ENCODE peak calls at places on chromosomes 13 and 19, in seven cellular contexts. One of them, this sample, is unnamed.
A peak's percentile ranks its signal among the peaks of the same experiment; 100 is the strongest.

GRCh38 chr13:45931211-45931610 is 79.7 kb upstream of the SIAH3 start:
- DNase-seq in uterus: no peak
- DNase-seq in breast epithelium: no peak
- DNase-seq in A549: no peak
- DNase-seq in CD8-positive, alpha-beta memory T cell: no peak
- DNase-seq in heart right ventricle: no peak
- DNase-seq in body of pancreas: no peak
- DNase-seq in this sample: no peak

GRCh38 chr13:98909016-98909415 is 68.8 kb downstream of the DOCK9 start:
- DNase-seq in CD8-positive, alpha-beta memory T cell: no peak
- DNase-seq in breast epithelium: no peak
- DNase-seq in A549: peak; percentile 9
- DNase-seq in body of pancreas: no peak
- DNase-seq in heart right ventricle: no peak
- DNase-seq in uterus: no peak
- DNase-seq in this sample: no peak

GRCh38 chr13:100542546-100543156 is 45.9 kb downstream of the GGACT start:
- DNase-seq in A549: peak; percentile 23
- DNase-seq in uterus: no peak
- DNase-seq in breast epithelium: no peak
- DNase-seq in CD8-positive, alpha-beta memory T cell: no peak
- DNase-seq in body of pancreas: no peak
- DNase-seq in heart right ventricle: no peak
- DNase-seq in this sample: no peak

GRCh38 chr19:48168689-48169088 is 1.5 kb downstream of the LIG1 start:
- DNase-seq in body of pancreas: no peak
- DNase-seq in uterus: no peak
- DNase-seq in heart right ventricle: no peak
- DNase-seq in CD8-positive, alpha-beta memory T cell: no peak
- DNase-seq in breast epithelium: no peak
- DNase-seq in A549: no peak
- DNase-seq in this sample: no peak

GRCh38 chr19:38657633-38658222 is 10.3 kb downstream of the ACTN4 start:
- DNase-seq in breast epithelium: no peak
- DNase-seq in body of pancreas: no peak
- DNase-seq in heart right ventricle: no peak
- DNase-seq in A549: peak; percentile 95
- DNase-seq in uterus: no peak
- DNase-seq in CD8-positive, alpha-beta memory T cell: no peak
- DNase-seq in this sample: no peak

GRCh38 chr13:91078093-91078679 is 269.3 kb upstream of the MIR17HG start:
- DNase-seq in body of pancreas: no peak
- DNase-seq in breast epithelium: no peak
- DNase-seq in A549: peak; percentile 1
- DNase-seq in CD8-positive, alpha-beta memory T cell: no peak
- DNase-seq in heart right ventricle: no peak
- DNase-seq in uterus: no peak
- DNase-seq in this sample: no peak

GRCh38 chr13:45786293-45786920 is 65.1 kb downstream of the SIAH3 start:
- DNase-seq in CD8-positive, alpha-beta memory T cell: no peak
- DNase-seq in uterus: no peak
- DNase-seq in breast epithelium: no peak
- DNase-seq in A549: no peak
- DNase-seq in heart right ventricle: no peak
- DNase-seq in body of pancreas: peak; percentile 56
- DNase-seq in this sample: no peak

GRCh38 chr13:110154370-110155031 is 152.5 kb downstream of the COL4A1 start:
- DNase-seq in breast epithelium: no peak
- DNase-seq in heart right ventricle: no peak
- DNase-seq in CD8-positive, alpha-beta memory T cell: no peak
- DNase-seq in A549: no peak
- DNase-seq in body of pancreas: no peak
- DNase-seq in uterus: no peak
- DNase-seq in this sample: no peak

GRCh38 chr19:53183146-53183545 is 10.0 kb downstream of the ZNF665 start:
- DNase-seq in body of pancreas: no peak
- DNase-seq in CD8-positive, alpha-beta memory T cell: no peak
- DNase-seq in A549: no peak
- DNase-seq in uterus: no peak
- DNase-seq in breast epithelium: no peak
- DNase-seq in heart right ventricle: no peak
- DNase-seq in this sample: no peak

GRCh38 chr13:110989331-110989730 is 74.5 kb upstream of the ANKRD10 start:
- DNase-seq in heart right ventricle: no peak
- DNase-seq in uterus: no peak
- DNase-seq in CD8-positive, alpha-beta memory T cell: no peak
- DNase-seq in body of pancreas: no peak
- DNase-seq in A549: no peak
- DNase-seq in breast epithelium: no peak
- DNase-seq in this sample: no peak

GRCh38 chr19:18029617-18030338 is 21.8 kb downstream of the ARRDC2 start:
- DNase-seq in A549: no peak
- DNase-seq in body of pancreas: peak; percentile 64
- DNase-seq in heart right ventricle: no peak
- DNase-seq in uterus: no peak
- DNase-seq in breast epithelium: peak; percentile 75
- DNase-seq in CD8-positive, alpha-beta memory T cell: no peak
- DNase-seq in this sample: peak; percentile 97

GRCh38 chr19:18650048-18650435 is 13.2 kb downstream of the KLHL26 start:
- DNase-seq in breast epithelium: no peak
- DNase-seq in uterus: peak; percentile 61
- DNase-seq in heart right ventricle: peak; percentile 63
- DNase-seq in body of pancreas: peak; percentile 44
- DNase-seq in A549: no peak
- DNase-seq in CD8-positive, alpha-beta memory T cell: no peak
- DNase-seq in this sample: peak; percentile 68

GRCh38 chr19:28372800-28373199 is 840.2 kb downstream of the UQCRFS1 start:
- DNase-seq in body of pancreas: no peak
- DNase-seq in breast epithelium: no peak
- DNase-seq in heart right ventricle: no peak
- DNase-seq in CD8-positive, alpha-beta memory T cell: no peak
- DNase-seq in uterus: no peak
- DNase-seq in A549: no peak
- DNase-seq in this sample: no peak

GRCh38 chr13:97257800-97258799 is 36.0 kb downstream of the MBNL2 start:
- DNase-seq in A549: peak; percentile 95
- DNase-seq in breast epithelium: peak; percentile 48
- DNase-seq in uterus: peak; percentile 75
- DNase-seq in CD8-positive, alpha-beta memory T cell: no peak
- DNase-seq in body of pancreas: peak; percentile 91
- DNase-seq in heart right ventricle: peak; percentile 47
- DNase-seq in this sample: peak; percentile 79

GRCh38 chr19:12834976-12835757 is 788 bp upstream of the RTBDN start:
- DNase-seq in CD8-positive, alpha-beta memory T cell: no peak
- DNase-seq in uterus: no peak
- DNase-seq in body of pancreas: peak; percentile 22
- DNase-seq in breast epithelium: no peak
- DNase-seq in A549: peak; percentile 52
- DNase-seq in heart right ventricle: peak; percentile 19
- DNase-seq in this sample: no peak

GRCh38 chr19:43534305-43534612 is 1.3 kb downstream of the ZNF575 start:
- DNase-seq in breast epithelium: no peak
- DNase-seq in body of pancreas: no peak
- DNase-seq in CD8-positive, alpha-beta memory T cell: no peak
- DNase-seq in A549: no peak
- DNase-seq in uterus: no peak
- DNase-seq in heart right ventricle: no peak
- DNase-seq in this sample: no peak

GRCh38 chr13:99417821-99418662 is 83.2 kb upstream of the TM9SF2 start:
- DNase-seq in CD8-positive, alpha-beta memory T cell: no peak
- DNase-seq in heart right ventricle: no peak
- DNase-seq in breast epithelium: no peak
- DNase-seq in uterus: no peak
- DNase-seq in A549: no peak
- DNase-seq in body of pancreas: no peak
- DNase-seq in this sample: no peak

GRCh38 chr19:42270346-42271044 is 1.4 kb downstream of the CIC start:
- DNase-seq in CD8-positive, alpha-beta memory T cell: peak; percentile 69
- DNase-seq in A549: peak; percentile 83
- DNase-seq in heart right ventricle: no peak
- DNase-seq in body of pancreas: peak; percentile 69
- DNase-seq in breast epithelium: peak; percentile 88
- DNase-seq in uterus: peak; percentile 60
- DNase-seq in this sample: no peak

GRCh38 chr13:114105351-114106225 is 26.8 kb downstream of the RASA3 start:
- DNase-seq in A549: no peak
- DNase-seq in heart right ventricle: peak; percentile 15
- DNase-seq in CD8-positive, alpha-beta memory T cell: no peak
- DNase-seq in body of pancreas: no peak
- DNase-seq in uterus: peak; percentile 15
- DNase-seq in breast epithelium: no peak
- DNase-seq in this sample: peak; percentile 12

GRCh38 chr19:16375157-16375935 is 50.7 kb downstream of the KLF2 start:
- DNase-seq in body of pancreas: no peak
- DNase-seq in breast epithelium: no peak
- DNase-seq in heart right ventricle: no peak
- DNase-seq in A549: no peak
- DNase-seq in CD8-positive, alpha-beta memory T cell: no peak
- DNase-seq in uterus: no peak
- DNase-seq in this sample: no peak

GRCh38 chr13:24502567-24503375 is 9.8 kb downstream of the PARP4 start:
- DNase-seq in heart right ventricle: peak; percentile 32
- DNase-seq in A549: peak; percentile 58
- DNase-seq in body of pancreas: no peak
- DNase-seq in CD8-positive, alpha-beta memory T cell: no peak
- DNase-seq in uterus: no peak
- DNase-seq in breast epithelium: peak; percentile 22
- DNase-seq in this sample: no peak

GRCh38 chr13:40401911-40402776 is 264.3 kb downstream of the FOXO1 start:
- DNase-seq in body of pancreas: peak; percentile 95
- DNase-seq in heart right ventricle: peak; percentile 95
- DNase-seq in uterus: peak; percentile 98
- DNase-seq in breast epithelium: peak; percentile 84
- DNase-seq in A549: peak; percentile 89
- DNase-seq in CD8-positive, alpha-beta memory T cell: no peak
- DNase-seq in this sample: peak; percentile 85

GRCh38 chr13:110633776-110634175 is 18.4 kb downstream of the NAXD start:
- DNase-seq in A549: no peak
- DNase-seq in CD8-positive, alpha-beta memory T cell: no peak
- DNase-seq in uterus: no peak
- DNase-seq in breast epithelium: no peak
- DNase-seq in heart right ventricle: no peak
- DNase-seq in body of pancreas: no peak
- DNase-seq in this sample: no peak

GRCh38 chr13:73962284-73962683 is 171.9 kb downstream of the KLF12 start:
- DNase-seq in CD8-positive, alpha-beta memory T cell: no peak
- DNase-seq in body of pancreas: no peak
- DNase-seq in A549: no peak
- DNase-seq in uterus: no peak
- DNase-seq in heart right ventricle: no peak
- DNase-seq in breast epithelium: no peak
- DNase-seq in this sample: no peak

GRCh38 chr13:73957889-73958288 is 176.3 kb downstream of the KLF12 start:
- DNase-seq in uterus: no peak
- DNase-seq in CD8-positive, alpha-beta memory T cell: no peak
- DNase-seq in body of pancreas: no peak
- DNase-seq in A549: no peak
- DNase-seq in breast epithelium: no peak
- DNase-seq in heart right ventricle: no peak
- DNase-seq in this sample: no peak

GRCh38 chr13:73961181-73961580 is 173.0 kb downstream of the KLF12 start:
- DNase-seq in heart right ventricle: no peak
- DNase-seq in breast epithelium: no peak
- DNase-seq in CD8-positive, alpha-beta memory T cell: no peak
- DNase-seq in A549: no peak
- DNase-seq in body of pancreas: no peak
- DNase-seq in uterus: no peak
- DNase-seq in this sample: no peak

GRCh38 chr13:73958657-73959397 is 175.4 kb downstream of the KLF12 start:
- DNase-seq in breast epithelium: no peak
- DNase-seq in body of pancreas: no peak
- DNase-seq in A549: no peak
- DNase-seq in heart right ventricle: no peak
- DNase-seq in CD8-positive, alpha-beta memory T cell: no peak
- DNase-seq in uterus: no peak
- DNase-seq in this sample: no peak

GRCh38 chr13:73960474-73960873 is 173.7 kb downstream of the KLF12 start:
- DNase-seq in A549: no peak
- DNase-seq in breast epithelium: no peak
- DNase-seq in heart right ventricle: no peak
- DNase-seq in uterus: no peak
- DNase-seq in body of pancreas: no peak
- DNase-seq in CD8-positive, alpha-beta memory T cell: no peak
- DNase-seq in this sample: no peak
- H3K4me1 ChIP-seq in A549: no peaks in the 10 kb centered on the region
- H3K4me1 ChIP-seq in breast epithelium: no peaks in the 10 kb centered on the region
- H3K4me1 ChIP-seq in heart right ventricle: peaks cover 14% of the 10 kb centered on the region
- H3K4me1 ChIP-seq in uterus: no peaks in the 10 kb centered on the region
- H3K4me1 ChIP-seq in body of pancreas: no peaks in the 10 kb centered on the region
- H3K4me1 ChIP-seq in CD8-positive, alpha-beta memory T cell: peaks cover 8% of the 10 kb centered on the region
- H3K4me1 ChIP-seq in this sample: peaks cover 10% of the 10 kb centered on the region

DNA sequence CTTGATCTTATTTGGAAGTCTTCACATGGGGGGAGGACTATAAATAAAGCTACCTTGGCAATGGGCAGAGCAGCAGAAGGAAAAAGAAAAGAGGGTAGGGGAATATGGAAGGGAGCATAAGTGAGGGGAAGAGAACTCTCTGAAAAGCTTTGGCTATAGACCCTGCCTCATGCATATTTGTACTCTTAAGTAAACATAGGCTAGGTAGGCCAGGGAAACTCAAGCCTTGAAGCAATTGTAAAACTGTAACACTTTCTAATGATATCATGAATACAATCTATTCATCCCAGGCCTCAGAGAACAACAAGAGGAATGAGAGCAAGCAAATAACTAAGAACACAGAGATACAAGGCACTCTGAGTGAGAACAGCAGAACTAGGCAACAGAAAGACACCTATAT is 20.4 kb downstream of the MYCBP2 start:
- DNase-seq in breast epithelium: no peak
- DNase-seq in uterus: no peak
- DNase-seq in body of pancreas: no peak
- DNase-seq in CD8-positive, alpha-beta memory T cell: no peak
- DNase-seq in A549: no peak
- DNase-seq in heart right ventricle: no peak
- DNase-seq in this sample: no peak
- H3K4me1 ChIP-seq in breast epithelium: peaks cover 4% of the 10 kb centered on the region
- H3K4me1 ChIP-seq in uterus: no peaks in the 10 kb centered on the region
- H3K4me1 ChIP-seq in body of pancreas: peaks cover 38% of the 10 kb centered on the region
- H3K4me1 ChIP-seq in CD8-positive, alpha-beta memory T cell: peaks cover 53% of the 10 kb centered on the region
- H3K4me1 ChIP-seq in A549: peaks cover 39% of the 10 kb centered on the region
- H3K4me1 ChIP-seq in heart right ventricle: peaks cover 26% of the 10 kb centered on the region
- H3K4me1 ChIP-seq in this sample: peaks cover 48% of the 10 kb centered on the region

GRCh38 chr13:49996951-49997895 is at the start of gene TRIM13:
- DNase-seq in uterus: peak; percentile 88
- DNase-seq in breast epithelium: peak; percentile 82
- DNase-seq in A549: peak; percentile 87
- DNase-seq in CD8-positive, alpha-beta memory T cell: peak; percentile 62
- DNase-seq in heart right ventricle: peak; percentile 91
- DNase-seq in body of pancreas: peak; percentile 92
- DNase-seq in this sample: peak; percentile 91
- H3K4me1 ChIP-seq in uterus: peaks cover 5% of the 10 kb centered on the region
- H3K4me1 ChIP-seq in breast epithelium: peaks cover 3% of the 10 kb centered on the region
- H3K4me1 ChIP-seq in A549: peaks cover 24% of the 10 kb centered on the region
- H3K4me1 ChIP-seq in CD8-positive, alpha-beta memory T cell: peaks cover 36% of the 10 kb centered on the region
- H3K4me1 ChIP-seq in heart right ventricle: peaks cover 20% of the 10 kb centered on the region
- H3K4me1 ChIP-seq in body of pancreas: peaks cover 39% of the 10 kb centered on the region
- H3K4me1 ChIP-seq in this sample: peaks cover 46% of the 10 kb centered on the region

DNA sequence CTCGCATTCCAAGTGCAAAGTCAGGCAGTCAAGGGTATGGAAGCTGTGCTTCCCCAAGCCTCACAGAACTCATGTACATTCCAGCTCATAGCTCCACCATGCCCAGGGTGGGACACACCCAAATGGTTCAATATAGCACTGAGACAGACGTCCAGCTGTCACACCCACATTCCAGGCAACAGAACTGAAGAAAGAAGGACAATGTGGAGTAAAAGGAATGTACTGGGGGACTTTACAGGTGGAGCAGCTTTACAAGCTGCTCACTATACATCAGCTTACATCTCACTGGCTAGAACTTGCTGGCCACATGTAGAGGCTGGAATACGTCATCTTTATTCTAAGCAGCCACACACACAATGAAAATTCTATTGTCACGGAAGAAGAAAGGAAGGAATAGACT is 86.3 kb downstream of the KLF12 start:
- DNase-seq in breast epithelium: no peak
- DNase-seq in uterus: no peak
- DNase-seq in A549: peak; percentile 33
- DNase-seq in CD8-positive, alpha-beta memory T cell: no peak
- DNase-seq in body of pancreas: no peak
- DNase-seq in heart right ventricle: no peak
- DNase-seq in this sample: no peak
- H3K4me1 ChIP-seq in breast epithelium: no peaks in the 10 kb centered on the region
- H3K4me1 ChIP-seq in uterus: no peaks in the 10 kb centered on the region
- H3K4me1 ChIP-seq in A549: peaks cover 7% of the 10 kb centered on the region
- H3K4me1 ChIP-seq in CD8-positive, alpha-beta memory T cell: peaks cover 40% of the 10 kb centered on the region
- H3K4me1 ChIP-seq in body of pancreas: no peaks in the 10 kb centered on the region
- H3K4me1 ChIP-seq in heart right ventricle: peaks cover 3% of the 10 kb centered on the region
- H3K4me1 ChIP-seq in this sample: peaks cover 13% of the 10 kb centered on the region

This sample was measured in gastrocnemius medialis.